ENCODE peak calls at places on chromosomes 5 and 9, in four cellular contexts. T is IMR-90, F is ovary, N is thyroid gland. P is an unnamed sample.

GRCh38 chr5:43000198-43000840 is 39.8 kb downstream of the ANXA2R start:
- DNase-seq in F (no peak), N (no peak), T (peak; percentile 59), P (no peak)

GRCh38 chr5:125393416-125393815 is 647.0 kb upstream of the ZNF608 start:
- DNase-seq in F (no peak), T (no peak), N (no peak), P (no peak)

GRCh38 chr5:137858954-137859353 is 8.7 kb upstream of the MYOT start:
- DNase-seq in N (no peak), T (no peak), F (no peak), P (no peak)

GRCh38 chr9:93536874-93537273 is 39.5 kb upstream of the PHF2 start:
- DNase-seq in F (no peak), N (no peak), T (no peak), P (no peak)

GRCh38 chr5:125412051-125412560 is 665.7 kb upstream of the ZNF608 start:
- DNase-seq in N (peak; percentile 76), F (no peak), T (no peak), P (no peak)

GRCh38 chr9:134695144-134695543 is 53.5 kb downstream of the COL5A1 start:
- DNase-seq in T (no peak), N (no peak), F (peak; percentile 35), P (no peak)

GRCh38 chr5:6399978-6400910 is 21.9 kb upstream of the MED10 start:
- DNase-seq in N (no peak), T (peak; percentile 57), F (no peak), P (no peak)

GRCh38 chr5:132267931-132268501 is 10.5 kb downstream of the PDLIM4 start:
- DNase-seq in F (no peak), T (no peak), N (no peak), P (no peak)

GRCh38 chr9:107249131-107249533 is 33.9 kb upstream of the RAD23B start:
- DNase-seq in T (peak; percentile 46), F (no peak), N (no peak), P (no peak)

GRCh38 chr9:13279284-13280162 is at the start of gene MPDZ:
- DNase-seq in F (peak; percentile 86), N (peak; percentile 72), T (peak; percentile 66), P (no peak)
- TF ChIP-seq POLR2A in F (peak; percentile 54), N (peak; percentile 62), T (no peak), P (no peak)

DNA sequence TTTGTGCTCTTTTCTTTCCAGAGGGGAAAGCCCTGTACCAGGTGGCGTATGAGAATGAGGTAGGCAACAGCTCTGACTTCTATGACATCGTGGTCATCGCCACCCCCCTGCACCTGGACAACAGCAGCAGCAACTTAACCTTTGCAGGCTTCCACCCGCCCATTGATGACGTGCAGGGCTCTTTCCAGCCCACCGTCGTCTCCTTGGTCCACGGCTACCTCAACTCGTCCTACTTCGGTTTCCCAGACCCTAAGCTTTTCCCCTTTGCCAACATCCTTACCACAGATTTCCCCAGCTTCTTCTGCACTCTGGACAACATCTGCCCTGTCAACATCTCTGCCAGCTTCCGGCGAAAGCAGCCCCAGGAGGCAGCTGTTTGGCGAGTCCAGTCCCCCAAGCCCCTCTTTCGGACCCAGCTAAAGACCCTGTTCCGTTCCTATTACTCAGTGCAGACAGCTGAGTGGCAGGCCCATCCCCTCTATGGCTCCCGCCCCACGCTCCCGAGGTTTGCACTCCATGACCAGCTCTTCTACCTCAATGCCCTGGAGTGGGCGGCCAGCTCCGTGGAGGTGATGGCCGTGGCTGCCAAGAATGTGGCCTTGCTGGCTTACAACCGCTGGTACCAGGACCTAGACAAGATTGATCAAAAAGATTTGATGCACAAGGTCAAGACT is 10.3 kb downstream of the PCYOX1L start:
- DNase-seq in T (no peak), N (no peak), F (no peak), P (no peak)
- H3K4me3 ChIP-seq in T (no peak overlapping the region), N (no peak overlapping the region), F (no peak overlapping the region), P (no peak overlapping the region)

GRCh38 chr5:134604908-134605307 is 27.7 kb downstream of the SAR1B start:
- DNase-seq in N (no peak), F (no peak), T (no peak), P (no peak)
- H3K27ac ChIP-seq in N (no peak overlapping the region), F (no peak overlapping the region), T (no peak overlapping the region), P (no peak overlapping the region)

GRCh38 chr9:94922098-94922607 is 195.7 kb downstream of the AOPEP start:
- DNase-seq in F (peak; percentile 72), N (peak; percentile 88), T (peak; percentile 98), P (peak; percentile 55)
- TF ChIP-seq POLR2A in F (no peak), N (peak; percentile 57), T (no peak), P (no peak)

DNA sequence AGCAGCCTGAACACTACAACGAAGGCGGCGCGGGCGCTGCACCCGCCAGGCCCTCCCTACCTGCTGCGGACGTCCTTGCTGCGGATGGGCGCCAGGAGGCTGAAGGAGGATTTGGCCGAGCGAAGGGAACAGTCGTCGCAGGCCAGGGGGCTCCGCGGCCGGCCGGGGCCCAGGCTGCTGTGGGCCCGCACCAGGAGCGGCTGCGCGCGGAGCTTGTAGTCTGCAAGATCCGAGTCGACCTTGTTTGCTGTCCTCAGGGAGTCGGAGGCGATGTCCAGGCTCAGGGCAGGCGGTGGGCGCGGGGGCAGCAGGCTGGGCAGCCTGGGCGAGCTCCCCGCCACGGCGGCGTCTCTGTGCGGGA is 1.1 kb downstream of the INPP5E start:
- DNase-seq in T (peak; percentile 7), N (peak; percentile 19), F (no peak), P (no peak)
- H3K4me3 ChIP-seq in T (peak overlapping the region; percentile 90), N (peak overlapping the region; percentile 48), F (peak overlapping the region; percentile 89), P (peak overlapping the region; percentile 98)

GRCh38 chr9:21398955-21399489 is 9.9 kb upstream of the IFNA8 start:
- DNase-seq in N (no peak), T (no peak), F (no peak), P (no peak)
- H3K27ac ChIP-seq in N (no peak overlapping the region), T (no peak overlapping the region), F (no peak overlapping the region), P (no peak overlapping the region)

DNA sequence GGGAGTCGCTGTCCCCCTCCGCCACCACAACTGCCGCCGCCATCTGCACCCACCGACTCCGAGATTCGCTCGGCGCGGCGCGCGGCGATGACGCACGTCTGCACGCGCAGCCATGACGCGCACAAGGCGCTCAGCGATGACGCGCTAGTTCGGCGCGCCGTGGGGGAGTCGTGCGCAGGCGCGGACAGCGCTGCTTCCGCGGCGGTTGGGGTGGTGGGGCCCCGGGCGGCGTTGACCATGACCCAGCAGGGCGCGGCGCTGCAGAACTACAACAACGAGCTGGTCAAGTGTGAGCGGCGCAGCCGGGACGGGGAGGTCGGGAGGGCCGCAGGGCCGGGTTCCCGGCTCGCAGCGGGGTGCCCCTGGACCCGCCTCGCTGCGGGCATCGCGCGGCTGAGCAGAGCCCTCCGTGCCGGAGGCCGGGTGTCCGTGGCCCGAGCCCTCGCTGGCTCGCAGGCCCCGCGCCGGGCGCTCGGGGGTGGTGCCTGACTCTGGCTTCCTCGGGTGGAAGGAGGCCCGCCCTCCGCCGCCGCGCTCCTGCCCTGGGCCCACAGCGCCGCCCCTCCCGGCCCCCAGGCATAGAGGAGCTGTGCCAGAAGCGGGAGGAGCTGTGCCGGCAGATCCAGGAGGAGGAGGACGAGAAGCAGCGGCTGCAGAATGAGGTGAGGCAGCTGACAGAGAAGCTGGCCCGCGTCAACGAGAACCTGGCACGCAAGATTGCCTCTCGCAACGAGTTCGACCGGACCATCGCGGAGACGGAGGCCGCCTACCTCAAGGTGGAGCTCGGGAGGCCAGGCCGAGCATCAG is at the start of the genes ANAPC2 and SSNA1:
- DNase-seq in N (peak; percentile 93), T (peak; percentile 92), F (peak; percentile 97), P (peak; percentile 97)
- TF ChIP-seq POLR2A in N (peak; percentile 87), T (peak; percentile 86), F (peak; percentile 82), P (peak; percentile 84)